ENCODE peak calls at places on chromosomes 1 and 21, in five cellular contexts. A is heart left ventricle, P is neural progenitor cell, B is endodermal cell, T is brain microvascular endothelial cell. N is an unnamed sample.
A peak's percentile ranks its signal among the peaks of the same experiment; 100 is the strongest.

GRCh38 chr1:2644591-2645101 is 11.8 kb upstream of the MMEL1 start:
- DNase-seq in A (no peak), P (no peak), T (no peak), B (no peak), N (no peak)

GRCh38 chr1:228283476-228284147 is 75.8 kb downstream of the OBSCN start:
- DNase-seq in A (no peak), P (no peak), B (peak; percentile 31), T (no peak), N (no peak)

GRCh38 chr1:153652795-153653507 is 5.6 kb upstream of the SNAPIN start:
- DNase-seq in A (no peak), B (no peak), P (no peak), T (peak; percentile 31), N (no peak)

GRCh38 chr1:171421413-171422020 is 63.8 kb upstream of the PRRC2C start:
- DNase-seq in T (no peak), A (no peak), B (peak; percentile 50), P (no peak), N (no peak)

GRCh38 chr1:97094257-97094972 is 372.8 kb downstream of the PTBP2 start:
- DNase-seq in A (no peak), P (peak; percentile 23), B (no peak), T (peak; percentile 80), N (peak; percentile 83)

GRCh38 chr21:33203371-33203724 is 26.4 kb upstream of the IFNAR2 start:
- DNase-seq in B (no peak), A (no peak), P (no peak), T (no peak), N (no peak)

GRCh38 chr1:56473582-56474270 is 105.6 kb downstream of the PLPP3 start:
- DNase-seq in T (no peak), B (no peak), A (no peak), P (no peak), N (no peak)

GRCh38 chr1:17281775-17282181 is 26.2 kb upstream of the PADI4 start:
- DNase-seq in B (no peak), A (no peak), P (no peak), T (no peak), N (no peak)

GRCh38 chr1:196538473-196538872 is 69.8 kb downstream of the KCNT2 start:
- DNase-seq in B (no peak), A (no peak), T (no peak), P (peak; percentile 5), N (no peak)

GRCh38 chr1:31487143-31487542 is 74.1 kb downstream of the SERINC2 start:
- DNase-seq in A (no peak), B (no peak), P (no peak), T (no peak), N (no peak)

GRCh38 chr1:176884286-176884685 is 280.2 kb downstream of the ASTN1 start:
- DNase-seq in B (no peak), P (no peak), A (no peak), T (no peak), N (no peak)

GRCh38 chr1:45848714-45849113 is 45.3 kb downstream of the MAST2 start:
- DNase-seq in T (no peak), B (no peak), P (peak; percentile 34), A (no peak), N (no peak)

GRCh38 chr1:232614811-232615210 is 15.1 kb downstream of the SIPA1L2 start:
- DNase-seq in P (no peak), B (no peak), T (no peak), A (no peak), N (no peak)

GRCh38 chr1:64839732-64840405 is 95.0 kb downstream of the RAVER2 start:
- DNase-seq in T (no peak), A (no peak), B (no peak), P (peak; percentile 18), N (no peak)

GRCh38 chr1:11847667-11848445 is at the start of gene NPPA:
- DNase-seq in T (no peak), P (no peak), A (no peak), B (no peak), N (no peak)

GRCh38 chr1:43693371-43693770 is 14.0 kb upstream of the ST3GAL3 start:
- DNase-seq in P (no peak), T (no peak), B (no peak), A (no peak), N (no peak)

GRCh38 chr1:3630161-3630611 is 5.4 kb downstream of the TPRG1L start:
- DNase-seq in B (no peak), A (no peak), T (no peak), P (no peak), N (no peak)

DNA sequence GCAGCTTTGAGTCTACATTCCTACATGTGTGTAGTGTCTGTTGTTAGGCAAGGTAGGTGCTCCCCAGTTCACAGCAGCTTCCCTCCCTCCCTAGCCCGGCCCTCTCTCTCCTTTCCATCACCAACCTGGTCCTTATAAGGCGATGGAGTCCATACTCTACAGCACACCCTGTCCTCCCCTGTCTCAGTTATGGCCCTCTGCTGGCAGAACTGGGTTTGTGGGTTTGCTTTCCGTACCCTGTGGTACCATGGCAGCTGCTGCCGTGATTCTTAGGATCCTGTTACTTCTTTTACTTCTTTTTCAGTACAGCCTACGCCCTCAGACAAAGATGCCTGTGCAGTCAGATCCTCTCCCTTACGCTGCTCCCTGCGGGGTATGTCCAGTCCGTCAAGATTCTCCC is 31.7 kb downstream of the AK5 start:
- DNase-seq in T (no peak), P (peak; percentile 56), B (peak; percentile 81), A (no peak), N (no peak)
- TF ChIP-seq CTCF in T (peak; percentile 73), P (peak; percentile 52), B (peak; percentile 77), A (no peak), N (peak; percentile 20)

GRCh38 chr1:161399257-161399998 is 31.8 kb upstream of the CFAP126 start:
- DNase-seq in P (peak; percentile 83), T (peak; percentile 90), A (peak; percentile 91), B (peak; percentile 94), N (peak; percentile 52)
- TF ChIP-seq CTCF in P (peak; percentile 69), T (peak; percentile 61), A (no peak), B (peak; percentile 68), N (peak; percentile 46)

GRCh38 chr1:29379438-29380073 is 143.2 kb downstream of the PTPRU start:
- DNase-seq in A (no peak), B (peak; percentile 81), T (peak; percentile 50), P (peak; percentile 72), N (no peak)
- TF ChIP-seq CTCF in A (no peak), B (peak; percentile 94), T (peak; percentile 75), P (peak; percentile 94), N (peak; percentile 39)

GRCh38 chr1:14672030-14672429 is 73.5 kb downstream of the KAZN start:
- DNase-seq in A (no peak), T (no peak), P (no peak), B (no peak), N (no peak)
- TF ChIP-seq CTCF in A (no peak), T (no peak), P (no peak), B (no peak), N (no peak)

GRCh38 chr21:31184462-31184861 is 146.2 kb upstream of the KRTAP19-8 start:
- DNase-seq in A (no peak), B (no peak), P (no peak), T (no peak), N (no peak)

GRCh38 chr21:31181089-31181757 is 142.9 kb upstream of the KRTAP19-8 start:
- DNase-seq in P (no peak), A (no peak), B (no peak), T (no peak), N (no peak)

GRCh38 chr21:31176725-31177124 is 138.4 kb upstream of the KRTAP19-8 start:
- DNase-seq in B (no peak), T (no peak), A (no peak), P (no peak), N (no peak)

GRCh38 chr21:31182231-31183129 is 144.2 kb upstream of the KRTAP19-8 start:
- DNase-seq in A (no peak), P (no peak), B (no peak), T (no peak), N (no peak)

GRCh38 chr21:31180256-31181088 is 142.2 kb upstream of the KRTAP19-8 start:
- DNase-seq in T (peak; percentile 39), P (peak; percentile 30), B (no peak), A (no peak), N (no peak)
- TF ChIP-seq CTCF in T (peak; percentile 58), P (peak; percentile 74), B (peak; percentile 80), A (peak; percentile 53), N (peak; percentile 46)